ENCODE peak calls at places on chromosomes 16 and 17, in seven cellular contexts. N, M, A, D, E, P and J are unnamed samples.

GRCh38 chr17:46851029-46851741 is at the start of gene WNT9B:
- DNase-seq in N (no peak), M (no peak), A (peak), D (no peak), E (no peak), P (no peak), J (no peak)

GRCh38 chr17:77504652-77505459 is 364.1 kb downstream of the SEC14L1 start:
- DNase-seq in N (no peak), M (no peak), A (no peak), D (no peak), E (no peak), P (no peak), J (no peak)

GRCh38 chr16:48385272-48385953 is at the start of gene SIAH1:
- DNase-seq in N (peak), M (no peak), A (peak), D (no peak), E (peak), P (no peak), J (no peak)

GRCh38 chr17:21218101-21218500 is 4.1 kb upstream of the TMEM11 start:
- DNase-seq in N (peak), M (no peak), A (no peak), D (no peak), E (no peak), P (no peak), J (no peak)

GRCh38 chr16:57518520-57518919 is 17.9 kb downstream of the CCDC102A start:
- DNase-seq in N (no peak), M (no peak), A (no peak), D (no peak), E (no peak), P (no peak), J (no peak)

GRCh38 chr16:75007443-75007842 is 8.6 kb downstream of the ZNRF1 start:
- DNase-seq in N (no peak), M (no peak), A (no peak), D (no peak), E (no peak), P (no peak), J (no peak)

GRCh38 chr16:31355701-31356100 is 725 bp downstream of the ITGAX start:
- DNase-seq in N (no peak), M (no peak), A (no peak), D (no peak), E (no peak), P (no peak), J (no peak)

GRCh38 chr17:64028874-64029464 is 8.5 kb upstream of the ICAM2 start:
- DNase-seq in N (peak), M (no peak), A (peak), D (peak), E (peak), P (peak), J (peak)

GRCh38 chr16:48373258-48374050 is 11.8 kb downstream of the SIAH1 start:
- DNase-seq in N (no peak), M (no peak), A (no peak), D (no peak), E (no peak), P (no peak), J (no peak)

GRCh38 chr16:21083729-21084268 is 66.8 kb downstream of the DNAH3 start:
- DNase-seq in N (peak), M (peak), A (peak), D (peak), E (peak), P (no peak), J (peak)

GRCh38 chr16:4407543-4408322 is 8.7 kb downstream of the CORO7 start:
- DNase-seq in N (no peak), M (no peak), A (no peak), D (no peak), E (no peak), P (peak), J (no peak)

GRCh38 chr16:49608095-49608494 is 234.5 kb downstream of the C16orf78 start:
- DNase-seq in N (no peak), M (no peak), A (peak), D (no peak), E (no peak), P (no peak), J (no peak)

GRCh38 chr17:9120471-9120870 is 99.2 kb downstream of the NTN1 start:
- DNase-seq in N (no peak), M (no peak), A (peak), D (peak), E (no peak), P (no peak), J (no peak)

GRCh38 chr16:78567713-78568112 is 468.3 kb downstream of the WWOX start:
- DNase-seq in N (no peak), M (no peak), A (no peak), D (no peak), E (no peak), P (no peak), J (no peak)

GRCh38 chr16:68590201-68590994 is 51.3 kb downstream of the ZFP90 start:
- DNase-seq in N (peak), M (peak), A (peak), D (peak), E (peak), P (no peak), J (peak)

GRCh38 chr16:27983244-27983643 is 80.3 kb downstream of the GSG1L start:
- DNase-seq in N (no peak), M (no peak), A (no peak), D (no peak), E (no peak), P (no peak), J (no peak)

GRCh38 chr16:87126403-87127025 is 190.7 kb downstream of the C16orf95 start:
- DNase-seq in N (no peak), M (no peak), A (no peak), D (no peak), E (no peak), P (no peak), J (no peak)

GRCh38 chr17:68861602-68862001 is 93.6 kb downstream of the ABCA8 start:
- DNase-seq in N (no peak), M (no peak), A (no peak), D (no peak), E (no peak), P (no peak), J (no peak)

GRCh38 chr16:46859719-46860152 is 24.4 kb upstream of the GPT2 start:
- DNase-seq in N (peak), M (peak), A (no peak), D (no peak), E (no peak), P (peak), J (peak)

GRCh38 chr17:45640141-45640850 is 143.8 kb upstream of the CRHR1 start:
- DNase-seq in N (peak), M (peak), A (peak), D (peak), E (peak), P (peak), J (peak)

GRCh38 chr17:2275722-2276121 is 27.9 kb downstream of the SMG6 start:
- DNase-seq in N (no peak), M (no peak), A (no peak), D (no peak), E (no peak), P (no peak), J (no peak)

GRCh38 chr16:30417447-30418349 is 10.3 kb downstream of the ZNF771 start:
- DNase-seq in N (peak), M (peak), A (peak), D (peak), E (peak), P (peak), J (peak)

GRCh38 chr17:70699408-70699807 is 530.1 kb downstream of the KCNJ2 start:
- DNase-seq in N (no peak), M (no peak), A (no peak), D (no peak), E (no peak), P (no peak), J (no peak)

GRCh38 chr17:31515226-31515759 is 123.8 kb downstream of the RAB11FIP4 start:
- DNase-seq in N (no peak), M (no peak), A (no peak), D (no peak), E (no peak), P (no peak), J (no peak)

GRCh38 chr16:68893710-68894705 is 50.7 kb downstream of the TANGO6 start:
- DNase-seq in N (no peak), M (no peak), A (peak), D (peak), E (no peak), P (no peak), J (no peak)

GRCh38 chr17:77490361-77491183 is 349.8 kb downstream of the SEC14L1 start:
- DNase-seq in N (no peak), M (no peak), A (no peak), D (no peak), E (no peak), P (no peak), J (no peak)

GRCh38 chr17:35666967-35667552 is 64.4 kb upstream of the RASL10B start:
- DNase-seq in N (no peak), M (no peak), A (no peak), D (no peak), E (no peak), P (no peak), J (no peak)